ENCODE peak calls at places on chromosomes 6 and 20, in five cellular contexts. N is adrenal gland, J is fibroblast of lung, L is neuronal stem cell, B is A549. O is an unnamed sample.

GRCh38 chr20:48192109-48192508 is 406.8 kb upstream of the SULF2 start:
- DNase-seq in N (no peak), J (no peak), L (no peak), B (no peak), O (no peak)

GRCh38 chr6:149898966-149899365 is 1.1 kb upstream of the RAET1E start:
- DNase-seq in N (no peak), J (no peak), L (no peak), B (no peak), O (no peak)

GRCh38 chr20:37315293-37316110 is 26.0 kb downstream of the MANBAL start:
- DNase-seq in N (peak), J (peak), L (no peak), B (no peak), O (no peak)

GRCh38 chr6:8579372-8579771 is 144.0 kb upstream of the SLC35B3 start:
- DNase-seq in N (no peak), J (no peak), L (no peak), B (no peak), O (no peak)

GRCh38 chr20:3101737-3102574 is 17.4 kb upstream of the AVP start:
- DNase-seq in N (peak), J (no peak), L (no peak), B (no peak), O (no peak)

GRCh38 chr6:142444800-142445405 is 143.1 kb downstream of the ADGRG6 start:
- DNase-seq in N (no peak), J (peak), L (no peak), B (no peak), O (no peak)

GRCh38 chr6:30885999-30886896 is 1.9 kb downstream of the DDR1 start:
- DNase-seq in N (peak), J (peak), L (peak), B (peak), O (no peak)

GRCh38 chr6:4491501-4492260 is 284.5 kb upstream of the CDYL start:
- DNase-seq in N (no peak), J (peak), L (no peak), B (no peak), O (no peak)

GRCh38 chr20:6599876-6600275 is 167.6 kb upstream of the BMP2 start:
- DNase-seq in N (no peak), J (no peak), L (no peak), B (no peak), O (no peak)

GRCh38 chr6:38713812-38714211 is 1.3 kb upstream of the DNAH8 start:
- DNase-seq in N (no peak), J (no peak), L (no peak), B (no peak), O (peak)

GRCh38 chr20:46423342-46423741 is 16.9 kb upstream of the ELMO2 start:
- DNase-seq in N (no peak), J (no peak), L (no peak), B (no peak), O (no peak)

GRCh38 chr6:3328796-3329195 is 70.0 kb downstream of the PSMG4 start:
- DNase-seq in N (no peak), J (no peak), L (no peak), B (no peak), O (no peak)

GRCh38 chr20:4091332-4092135 is 76.2 kb upstream of the RNF24 start:
- DNase-seq in N (peak), J (peak), L (peak), B (peak), O (peak)

GRCh38 chr6:26234421-26235239 is 130.4 kb upstream of the BTN3A2 start:
- DNase-seq in N (peak), J (peak), L (no peak), B (peak), O (peak)

GRCh38 chr6:33114428-33114827 is 38.6 kb downstream of the HLA-DPB1 start:
- DNase-seq in N (no peak), J (no peak), L (no peak), B (no peak), O (no peak)

DNA sequence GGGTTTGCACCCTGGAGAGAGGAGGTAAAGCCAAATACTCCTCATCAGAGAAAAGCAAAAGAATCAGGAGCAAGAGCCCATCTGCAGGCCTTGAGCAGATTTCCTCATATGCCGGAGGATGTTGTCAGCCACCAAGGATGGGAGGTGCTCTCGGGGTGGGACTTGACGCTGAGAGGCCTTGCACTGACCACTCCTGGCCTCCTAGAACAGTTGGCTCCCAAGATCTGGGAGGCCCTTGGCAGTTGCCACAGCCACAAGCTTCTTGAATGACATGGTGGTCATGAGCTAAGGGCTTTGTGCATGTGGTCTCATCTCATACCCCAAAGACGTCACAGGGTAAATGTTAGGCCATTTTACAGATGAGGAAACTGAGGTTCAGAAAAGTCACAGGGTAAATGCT is 75.2 kb upstream of the PMEPA1 start:
- DNase-seq in N (no peak), J (no peak), L (no peak), B (no peak), O (no peak)
- H3K27ac ChIP-seq in N (no peak), J (no peak), L (no peak), B (peak), O (no peak)

GRCh38 chr6:28343898-28344677 is 5.7 kb upstream of the ZKSCAN3 start:
- DNase-seq in N (no peak), J (no peak), L (no peak), B (no peak), O (no peak)

GRCh38 chr6:28347119-28347518 is 2.6 kb upstream of the ZKSCAN3 start:
- DNase-seq in N (no peak), J (no peak), L (no peak), B (no peak), O (no peak)

GRCh38 chr6:28349344-28349891 is 329 bp upstream of the ZKSCAN3 start:
- DNase-seq in N (no peak), J (no peak), L (no peak), B (no peak), O (no peak)

GRCh38 chr6:28340310-28340709 is 4.4 kb upstream of the ZSCAN31 start:
- DNase-seq in N (no peak), J (no peak), L (no peak), B (no peak), O (no peak)

DNA sequence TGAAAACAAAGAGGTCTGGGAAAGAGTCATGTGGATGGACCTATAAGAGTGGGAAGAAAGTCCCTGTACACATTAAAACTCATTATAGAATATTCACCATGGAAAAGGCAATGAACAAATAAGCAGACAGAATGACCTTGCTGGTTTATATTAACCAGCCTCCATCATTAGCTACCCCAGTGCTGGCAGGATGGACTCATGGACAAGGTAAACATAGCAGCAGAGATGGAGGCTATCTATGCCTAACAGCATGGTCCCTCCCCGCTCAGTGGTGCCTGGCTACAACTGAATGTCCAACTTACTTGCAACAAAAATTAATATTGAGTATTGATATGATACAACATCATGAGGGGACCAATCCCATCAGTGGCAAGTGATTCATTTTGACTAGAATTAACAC is 4.5 kb upstream of the ZKSCAN3 start:
- DNase-seq in N (no peak), J (no peak), L (no peak), B (no peak), O (no peak)
- H3K27ac ChIP-seq in N (no peak), J (no peak), L (no peak), B (no peak), O (no peak)

GRCh38 chr6:57265755-57266221 is 43.7 kb upstream of the RAB23 start:
- DNase-seq in N (no peak), J (peak), L (no peak), B (no peak), O (no peak)
- H3K27ac ChIP-seq in N (no peak), J (peak), L (no peak), B (no peak), O (no peak)

GRCh38 chr6:113412589-113413367 is 444.4 kb upstream of the MARCKS start:
- DNase-seq in N (no peak), J (peak), L (no peak), B (no peak), O (no peak)
- H3K27ac ChIP-seq in N (no peak), J (no peak), L (no peak), B (no peak), O (no peak)

DNA sequence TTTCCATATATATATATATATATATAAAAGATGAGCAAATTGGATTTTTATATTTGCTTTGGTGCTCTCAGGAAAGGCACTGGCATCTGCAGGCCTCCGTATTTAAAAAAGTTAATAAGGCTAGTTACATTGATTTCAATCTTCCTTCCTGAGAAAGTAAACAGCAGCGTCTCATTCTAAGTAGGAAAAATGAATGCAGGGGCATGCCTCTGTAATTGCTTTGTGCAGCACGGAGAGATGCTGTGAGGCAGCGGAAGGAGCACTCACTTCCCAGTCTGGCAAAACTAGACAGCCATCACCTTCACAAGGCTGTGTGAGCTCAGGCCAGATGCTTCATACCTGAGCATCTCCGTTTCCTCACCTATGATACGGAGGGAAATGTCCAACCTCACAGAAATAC is 303.7 kb downstream of the PTPRT start:
- DNase-seq in N (no peak), J (no peak), L (no peak), B (no peak), O (no peak)
- H3K27ac ChIP-seq in N (no peak), J (no peak), L (no peak), B (no peak), O (no peak)

GRCh38 chr20:5135363-5136012 is 8.7 kb downstream of the CDS2 start:
- DNase-seq in N (peak), J (no peak), L (no peak), B (no peak), O (no peak)

GRCh38 chr20:5140195-5140594 is 13.4 kb downstream of the CDS2 start:
- DNase-seq in N (no peak), J (no peak), L (no peak), B (no peak), O (no peak)

GRCh38 chr20:5133998-5134397 is 7.2 kb downstream of the CDS2 start:
- DNase-seq in N (no peak), J (no peak), L (no peak), B (no peak), O (no peak)

GRCh38 chr20:5131502-5131901 is 4.7 kb downstream of the CDS2 start:
- DNase-seq in N (no peak), J (no peak), L (no peak), B (no peak), O (no peak)

DNA sequence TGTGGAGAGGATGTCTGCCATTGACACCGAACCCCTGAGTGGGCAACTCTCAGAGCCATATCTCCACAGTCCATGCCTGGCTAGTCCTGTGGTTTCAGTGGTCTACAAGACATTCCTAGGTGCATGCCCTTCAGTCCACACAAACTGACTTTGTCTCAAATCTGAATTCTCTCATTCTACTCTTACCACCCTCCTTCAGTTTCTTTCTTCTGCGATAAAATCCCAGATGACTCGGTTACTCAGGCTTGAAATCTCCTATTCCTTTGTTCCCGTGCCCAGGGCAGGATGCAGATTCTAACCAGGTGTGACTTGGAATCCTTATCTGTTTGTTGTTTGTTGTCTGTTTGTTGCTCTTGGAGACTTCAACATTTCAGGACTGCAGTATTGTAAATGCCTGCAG is 9.3 kb downstream of the CDS2 start:
- DNase-seq in N (no peak), J (no peak), L (no peak), B (no peak), O (no peak)
- H3K27ac ChIP-seq in N (no peak), J (no peak), L (no peak), B (no peak), O (no peak)